ENCODE peak calls at places on chromosomes 3 and 15, in eight cellular contexts. L, A, D, P, G, H, S and K are unnamed samples. For H3K4me1, the result is how much of the 10 kb centered on the place peaks cover.

GRCh38 chr3:129576514-129577345 is 29.7 kb downstream of the PLXND1 start:
- DNase-seq in P (no peak), G (peak), L (no peak), H (no peak), S (peak), D (no peak), A (peak), K (peak)

GRCh38 chr15:99511865-99512632 is 53.7 kb upstream of the MEF2A start:
- DNase-seq in L (peak), P (no peak), D (no peak), G (no peak), H (no peak), S (no peak), A (no peak), K (no peak)

GRCh38 chr3:128551464-128551863 is 58.5 kb upstream of the GATA2 start:
- DNase-seq in L (no peak), D (no peak), S (no peak), P (no peak), A (peak), G (no peak), H (no peak), K (no peak)

GRCh38 chr3:166456291-166456690 is 619.1 kb upstream of the BCHE start:
- DNase-seq in P (no peak), G (no peak), H (no peak), S (no peak), L (no peak), A (no peak), D (no peak), K (no peak)

GRCh38 chr3:126270145-126270811 is 86.9 kb downstream of the KLF15 start:
- DNase-seq in S (peak), A (peak), P (no peak), G (peak), H (no peak), L (no peak), D (peak), K (peak)

GRCh38 chr3:149424921-149425320 is 47.5 kb upstream of the TM4SF1 start:
- DNase-seq in G (no peak), P (no peak), L (no peak), H (no peak), D (no peak), A (no peak), S (no peak), K (no peak)

GRCh38 chr15:86915811-86916331 is 836.2 kb downstream of the AGBL1 start:
- DNase-seq in A (no peak), S (no peak), D (peak), P (peak), L (no peak), G (no peak), H (peak), K (no peak)

GRCh38 chr15:36601497-36601932 is 22.1 kb downstream of the CDIN1 start:
- DNase-seq in G (no peak), L (peak), D (peak), H (no peak), A (no peak), P (no peak), S (peak), K (peak)

GRCh38 chr15:81096398-81096797 is 37.7 kb upstream of the CFAP161 start:
- DNase-seq in L (no peak), A (no peak), D (no peak), S (no peak), G (no peak), H (no peak), P (no peak), K (no peak)

GRCh38 chr3:192819001-192819569 is 91.7 kb upstream of the FGF12 start:
- DNase-seq in G (no peak), H (no peak), L (no peak), S (no peak), A (no peak), P (peak), D (no peak), K (no peak)

GRCh38 chr15:34942363-34942762 is 27.2 kb downstream of the AQR start:
- DNase-seq in G (no peak), L (no peak), D (no peak), P (no peak), H (no peak), S (no peak), A (no peak), K (no peak)

GRCh38 chr3:122395582-122395981 is 11.6 kb downstream of the FAM162A start:
- DNase-seq in S (no peak), P (no peak), G (no peak), H (no peak), D (no peak), A (no peak), L (no peak), K (no peak)

GRCh38 chr3:141360888-141361598 is 7.3 kb upstream of the ZBTB38 start:
- DNase-seq in D (no peak), S (no peak), H (peak), P (peak), L (no peak), A (no peak), G (peak), K (no peak)

GRCh38 chr3:138390582-138390932 is 42.2 kb downstream of the MRAS start:
- DNase-seq in L (no peak), P (no peak), D (no peak), H (no peak), A (no peak), S (no peak), G (no peak), K (no peak)

GRCh38 chr3:171349392-171349791 is 110.8 kb downstream of the TNIK start:
- DNase-seq in S (no peak), H (no peak), P (no peak), L (no peak), A (no peak), D (no peak), G (no peak), K (no peak)

GRCh38 chr15:59298255-59298856 is 74.3 kb downstream of the MYO1E start:
- DNase-seq in H (peak), S (no peak), A (no peak), L (no peak), G (no peak), P (no peak), D (no peak), K (no peak)

GRCh38 chr3:122536634-122537033 is 21.9 kb upstream of the KPNA1 start:
- DNase-seq in S (no peak), A (no peak), H (peak), G (no peak), P (no peak), L (no peak), D (no peak), K (no peak)

GRCh38 chr15:62421289-62421688 is 256.2 kb upstream of the C2CD4B start:
- DNase-seq in G (no peak), L (no peak), S (no peak), D (no peak), P (no peak), H (no peak), A (no peak), K (no peak)

GRCh38 chr15:95162967-95163531 is 931.7 kb downstream of the MCTP2 start:
- DNase-seq in D (peak), G (no peak), S (no peak), A (no peak), P (no peak), H (no peak), L (no peak), K (no peak)

GRCh38 chr3:134066539-134067310 is 37.0 kb upstream of the SLCO2A1 start:
- DNase-seq in S (no peak), H (peak), P (no peak), D (no peak), G (no peak), A (peak), L (no peak), K (peak)

GRCh38 chr3:99921986-99922385 is 104.3 kb downstream of the CMSS1 start:
- DNase-seq in A (no peak), G (no peak), D (no peak), P (no peak), H (no peak), S (no peak), L (no peak), K (no peak)

GRCh38 chr15:77239892-77240608 is 169.1 kb upstream of the TSPAN3 start:
- DNase-seq in P (no peak), D (no peak), S (no peak), G (no peak), H (no peak), L (no peak), A (no peak), K (no peak)

GRCh38 chr15:74373731-74374647 is 6.5 kb upstream of the CYP11A1 start:
- DNase-seq in A (peak), L (peak), P (peak), D (peak), G (peak), S (peak), H (peak), K (peak)

GRCh38 chr15:38589502-38589901 is 24.9 kb upstream of the RASGRP1 start:
- DNase-seq in S (no peak), A (no peak), L (no peak), H (no peak), D (no peak), P (peak), G (no peak), K (no peak)

GRCh38 chr15:99090011-99090699 is 14.7 kb upstream of the SYNM start:
- DNase-seq in G (no peak), H (no peak), S (no peak), L (no peak), A (no peak), D (no peak), P (no peak), K (no peak)

GRCh38 chr3:143309622-143310190 is 190.1 kb downstream of the CHST2 start:
- DNase-seq in P (no peak), G (no peak), A (no peak), S (no peak), L (no peak), H (no peak), D (no peak), K (no peak)

GRCh38 chr3:41267975-41268640 is 68.8 kb downstream of the CTNNB1 start:
- DNase-seq in S (no peak), L (no peak), D (no peak), P (peak), G (no peak), H (no peak), A (no peak), K (no peak)

GRCh38 chr3:16524196-16524595 is 10.7 kb upstream of the RFTN1 start:
- DNase-seq in A (no peak), L (no peak), S (no peak), P (no peak), D (no peak), H (no peak), G (no peak), K (no peak)

GRCh38 chr3:137163241-137163916 is 205.6 kb downstream of the IL20RB start:
- DNase-seq in G (no peak), D (no peak), A (no peak), H (peak), S (no peak), L (no peak), P (no peak), K (no peak)

GRCh38 chr15:62928242-62928995 is 114.1 kb upstream of the TPM1 start:
- DNase-seq in L (no peak), D (no peak), H (no peak), A (no peak), P (peak), S (no peak), G (no peak), K (peak)

GRCh38 chr3:138187296-138188012 is at the start of gene ARMC8:
- DNase-seq in S (peak), L (peak), H (peak), G (peak), D (peak), P (peak), A (peak), K (peak)

GRCh38 chr3:178302966-178303930 is 233.0 kb upstream of the KCNMB2 start:
- DNase-seq in A (no peak), P (no peak), D (no peak), H (no peak), S (no peak), L (no peak), G (no peak), K (no peak)

GRCh38 chr3:184334470-184335158 is 2.8 kb upstream of the FAM131A start:
- DNase-seq in H (no peak), D (no peak), P (no peak), S (no peak), A (no peak), L (no peak), G (peak), K (no peak)

GRCh38 chr3:66414846-66415245 is 86.0 kb downstream of the LRIG1 start:
- DNase-seq in H (no peak), L (no peak), P (no peak), G (no peak), D (no peak), S (no peak), A (no peak), K (no peak)

GRCh38 chr3:66416556-66417304 is 84.1 kb downstream of the LRIG1 start:
- DNase-seq in S (no peak), G (no peak), L (no peak), A (no peak), D (no peak), H (no peak), P (no peak), K (no peak)

GRCh38 chr3:66419053-66419440 is 81.8 kb downstream of the LRIG1 start:
- DNase-seq in S (no peak), L (no peak), G (no peak), A (no peak), H (no peak), P (no peak), D (no peak), K (no peak)

GRCh38 chr3:66415867-66416428 is 84.9 kb downstream of the LRIG1 start:
- DNase-seq in D (no peak), P (no peak), S (no peak), A (no peak), L (no peak), G (no peak), H (no peak), K (no peak)

DNA sequence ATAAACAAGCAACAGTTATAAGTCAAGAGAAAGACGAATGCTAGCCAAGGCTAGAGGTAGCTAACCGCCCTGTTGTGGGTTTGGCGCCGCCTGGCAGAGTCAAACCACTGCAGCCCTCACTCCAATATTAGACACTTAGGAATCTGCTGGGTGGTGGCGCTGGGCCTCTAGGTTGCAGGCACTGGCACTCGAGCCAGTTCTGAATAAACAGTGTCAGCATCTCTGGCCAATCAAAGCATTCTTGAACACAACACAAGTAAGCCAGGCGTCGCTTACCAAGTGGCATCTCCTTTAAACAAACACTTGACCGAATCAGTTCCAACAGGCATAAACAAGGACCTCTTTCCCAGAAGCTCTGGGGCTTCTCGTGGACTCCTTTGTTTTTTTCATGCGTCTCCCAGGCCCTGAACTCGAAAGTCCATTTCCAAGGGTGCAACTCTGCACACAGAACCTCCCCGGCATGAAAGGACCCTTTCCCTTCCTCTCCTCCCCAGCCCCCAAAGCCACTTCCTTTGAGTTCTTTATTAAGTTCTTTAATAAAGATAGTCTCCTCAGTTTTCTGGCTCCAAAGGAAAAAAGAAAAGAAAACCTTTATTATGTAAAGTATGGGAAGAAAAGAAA is 82.3 kb downstream of the LRIG1 start:
- DNase-seq in G (peak), D (no peak), S (peak), P (no peak), L (peak), H (no peak), A (peak), K (peak)
- TF ChIP-seq CTCF in G (no peak), D (no peak), S (peak), P (no peak), L (peak), H (no peak), A (peak), K (peak)

DNA sequence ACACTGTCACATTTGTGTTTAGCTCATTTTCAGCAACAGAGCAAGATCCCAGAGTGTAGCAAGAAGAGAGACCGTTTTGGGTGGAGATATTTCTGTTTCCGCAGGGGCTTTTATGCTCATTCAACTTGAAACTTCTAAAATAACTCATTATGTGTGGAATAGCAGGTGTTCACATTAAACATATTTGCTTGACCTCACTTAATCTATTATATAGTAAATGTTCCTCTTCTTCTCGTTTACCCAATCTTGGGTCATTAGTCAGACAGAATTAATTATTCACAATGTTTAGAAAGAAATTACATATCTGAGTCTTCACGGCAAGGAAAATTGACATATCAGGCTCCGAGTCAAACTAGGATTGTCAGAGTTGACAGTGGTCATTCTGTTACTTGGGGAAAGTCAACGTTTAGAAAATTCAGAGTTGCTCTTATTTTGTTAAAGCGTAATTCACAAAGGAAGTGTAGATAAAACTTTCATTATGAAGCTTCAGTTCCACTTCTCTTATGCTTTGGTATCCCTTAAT is 222.9 kb downstream of the TPRG1 start:
- DNase-seq in P (no peak), L (no peak), H (no peak), S (no peak), D (no peak), G (no peak), A (no peak), K (no peak)
- H3K4me3 ChIP-seq in P (no peak), L (no peak), H (no peak), S (no peak), D (no peak), G (no peak), A (no peak), K (no peak)

GRCh38 chr15:32974691-32975090 is 219.8 kb downstream of the FMN1 start:
- DNase-seq in L (no peak), P (no peak), D (no peak), A (no peak), G (no peak), H (no peak), S (no peak), K (no peak)
- H3K4me1 ChIP-seq in L (under half), P (under half), D (under half), A (under half), G (under half), H (under half), S (under half), K (under half)

GRCh38 chr15:67385971-67386370 is 131.4 kb downstream of the IQCH start:
- DNase-seq in P (no peak), S (no peak), G (no peak), D (no peak), L (no peak), A (no peak), H (no peak), K (no peak)
- TF ChIP-seq CTCF in P (no peak), S (no peak), G (no peak), D (no peak), L (no peak), A (no peak), H (peak), K (no peak)

DNA sequence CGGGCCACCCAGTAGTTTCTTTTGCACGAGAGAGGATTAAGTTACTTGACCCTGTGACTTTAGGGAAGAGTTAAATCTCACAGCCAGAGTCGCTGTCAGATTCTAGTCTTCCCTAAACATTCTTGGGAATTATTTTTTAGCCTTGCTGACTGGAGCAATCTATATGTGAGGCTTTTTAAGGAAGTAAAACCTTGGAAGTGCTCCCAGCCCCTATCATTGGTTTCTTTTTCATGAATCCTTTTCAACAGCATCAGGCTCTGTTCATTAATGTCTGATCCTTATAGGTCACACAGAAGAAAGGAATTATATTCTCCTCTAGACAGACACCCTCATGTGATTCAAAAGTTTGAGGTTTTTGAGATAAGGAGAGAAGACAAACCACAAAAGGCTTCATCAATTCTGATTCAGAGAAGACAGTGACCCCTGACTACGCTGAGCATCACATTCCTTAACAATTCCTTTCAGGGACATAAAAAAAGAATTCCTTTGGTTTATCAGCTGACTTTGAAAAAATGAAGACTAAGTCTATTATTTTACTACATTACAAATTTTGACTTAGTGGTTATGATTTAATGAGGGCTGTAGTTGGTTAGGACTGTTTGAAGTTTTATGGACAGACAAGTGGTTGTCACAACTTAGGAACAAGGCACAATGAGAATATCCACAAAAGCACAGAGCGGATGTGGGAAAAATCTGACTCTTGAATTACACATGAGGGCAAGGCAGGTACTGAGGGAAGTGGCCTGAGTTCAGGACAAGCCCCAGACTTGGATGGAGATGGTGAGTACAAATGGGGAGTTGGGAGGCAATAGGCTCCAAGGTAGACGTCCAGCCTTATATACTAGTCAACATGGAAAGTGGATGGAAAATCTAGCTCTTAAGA is 171.1 kb upstream of the STT3B start:
- DNase-seq in D (no peak), G (no peak), S (no peak), A (no peak), P (no peak), L (no peak), H (no peak), K (no peak)
- H3K4me3 ChIP-seq in D (no peak), G (no peak), S (no peak), A (no peak), P (no peak), L (no peak), H (no peak), K (no peak)

GRCh38 chr3:71206821-71207220 is 376.7 kb downstream of the FOXP1 start:
- DNase-seq in S (no peak), A (no peak), L (no peak), P (no peak), G (no peak), H (no peak), D (no peak), K (no peak)
- H3K4me1 ChIP-seq in S (half or more), A (half or more), L (under half), P (half or more), G (half or more), H (under half), D (under half), K (under half)

DNA sequence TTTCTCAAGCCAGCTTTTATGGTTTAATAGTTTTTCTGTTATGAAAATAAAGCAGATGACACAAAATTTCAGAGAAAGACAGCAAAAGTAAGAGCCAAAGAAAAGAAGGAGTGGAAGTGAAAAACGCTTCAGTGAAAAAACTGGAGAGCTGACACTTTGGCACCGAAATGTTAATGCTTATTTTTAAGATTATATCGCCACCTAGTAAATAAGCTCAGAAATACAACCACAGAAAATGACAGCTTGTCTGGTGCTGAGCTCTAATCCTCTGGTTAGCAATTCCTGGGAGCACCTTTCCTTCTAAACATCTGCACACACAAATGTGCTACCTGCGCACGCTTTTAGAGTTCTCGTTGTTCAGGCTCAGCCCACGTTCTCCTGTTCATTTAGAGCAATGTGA is 101.7 kb downstream of the ZPLD1 start:
- DNase-seq in D (no peak), H (no peak), P (no peak), S (no peak), A (no peak), L (no peak), G (no peak), K (no peak)
- TF ChIP-seq CTCF in D (peak), H (peak), P (peak), S (peak), A (peak), L (peak), G (no peak), K (peak)